ENCODE peak calls at places on chromosomes 12 and 14, in nine cellular contexts. X is posterior cingulate gyrus; U is pancreas; J is H4; E is activated CD4-positive, alpha-beta T cell treated with anti-CD3 and anti-CD28 coated beads, Interleukin-2, amount 50 U/mL, for 24 hours; L is hepatic stellate cell; G is stimulated activated CD4-positive, alpha-beta T cell treated with anti-CD3 and anti-CD28 coated beads, Interleukin-2, amount 100 ng/mL, for 48 hours; V is OCI-M1; W is astrocyte of the spinal cord. R is an unnamed sample.

GRCh38 chr14:20712900-20713299 is 24.3 kb downstream of the ANG start:
- DNase-seq in X (no peak), U (no peak), J (no peak), E (no peak), L (no peak), G (no peak), V (no peak), W (no peak), R (no peak)

GRCh38 chr14:48546996-48547395 is 871.6 kb upstream of the MDGA2 start:
- DNase-seq in X (no peak), U (no peak), J (no peak), E (no peak), L (no peak), G (no peak), V (peak), W (no peak), R (no peak)

GRCh38 chr12:21675096-21675495 is 17.5 kb upstream of the LDHB start:
- DNase-seq in X (no peak), U (no peak), J (no peak), E (no peak), L (no peak), G (no peak), V (no peak), W (no peak), R (no peak)

GRCh38 chr12:106487664-106488063 is 95.1 kb upstream of the RFX4 start:
- DNase-seq in X (no peak), U (no peak), J (no peak), E (no peak), L (no peak), G (no peak), V (peak), W (no peak), R (no peak)

GRCh38 chr12:46451276-46452021 is 78.9 kb upstream of the SLC38A2 start:
- DNase-seq in X (no peak), U (no peak), J (no peak), E (no peak), L (no peak), G (no peak), V (no peak), W (no peak), R (no peak)

GRCh38 chr14:21617614-21618013 is 17.1 kb downstream of the OR10G2 start:
- DNase-seq in X (no peak), U (no peak), J (no peak), E (no peak), L (no peak), G (no peak), V (no peak), W (no peak), R (no peak)

GRCh38 chr12:15701212-15701611 is 88.0 kb downstream of the EPS8 start:
- DNase-seq in X (no peak), U (no peak), J (no peak), E (no peak), L (no peak), G (no peak), V (peak), W (peak), R (peak)

GRCh38 chr14:72549026-72549425 is 344.9 kb downstream of the DPF3 start:
- DNase-seq in X (no peak), U (no peak), J (no peak), E (no peak), L (no peak), G (no peak), V (no peak), W (no peak), R (peak)

GRCh38 chr14:24715239-24715638 is 81.2 kb upstream of the GZMB start:
- DNase-seq in X (no peak), U (no peak), J (no peak), E (no peak), L (no peak), G (no peak), V (no peak), W (no peak), R (no peak)

GRCh38 chr14:22536853-22537338 is 52.1 kb downstream of the DAD1 start:
- DNase-seq in X (no peak), U (no peak), J (peak), E (peak), L (peak), G (peak), V (peak), W (peak), R (peak)

GRCh38 chr14:43587183-43587582 is 919.9 kb downstream of the FSCB start:
- DNase-seq in X (no peak), U (no peak), J (no peak), E (no peak), L (no peak), G (no peak), V (no peak), W (no peak), R (no peak)

GRCh38 chr14:83779266-83779665 is 1750.7 kb upstream of the FLRT2 start:
- DNase-seq in X (no peak), U (no peak), J (peak), E (no peak), L (no peak), G (no peak), V (peak), W (peak), R (no peak)

GRCh38 chr14:50920482-50921225 is 23.6 kb downstream of the PYGL start:
- DNase-seq in X (no peak), U (no peak), J (peak), E (no peak), L (peak), G (no peak), V (no peak), W (peak), R (peak)

GRCh38 chr12:116199160-116199559 is 78.3 kb downstream of the MED13L start:
- DNase-seq in X (no peak), U (no peak), J (no peak), E (no peak), L (no peak), G (no peak), V (no peak), W (no peak), R (no peak)

GRCh38 chr12:130916251-130916911 is 37.3 kb upstream of the ADGRD1 start:
- DNase-seq in X (peak), U (peak), J (peak), E (no peak), L (peak), G (peak), V (peak), W (peak), R (peak)

GRCh38 chr12:119589087-119589486 is 4.5 kb upstream of the TMEM233 start:
- DNase-seq in X (no peak), U (no peak), J (peak), E (no peak), L (no peak), G (no peak), V (peak), W (peak), R (peak)

GRCh38 chr14:37142835-37143499 is 29.4 kb downstream of the SLC25A21 start:
- DNase-seq in X (no peak), U (no peak), J (peak), E (no peak), L (peak), G (no peak), V (peak), W (peak), R (peak)

GRCh38 chr12:89707992-89708792 is 446 bp downstream of the ATP2B1 start:
- DNase-seq in X (peak), U (peak), J (no peak), E (peak), L (peak), G (peak), V (peak), W (peak), R (peak)

GRCh38 chr14:68373847-68374582 is 418.9 kb downstream of the ZFP36L1 start:
- DNase-seq in X (no peak), U (no peak), J (no peak), E (no peak), L (no peak), G (no peak), V (no peak), W (no peak), R (no peak)

GRCh38 chr12:14283489-14284144 is 81.9 kb upstream of the ATF7IP start:
- DNase-seq in X (no peak), U (no peak), J (no peak), E (no peak), L (no peak), G (no peak), V (no peak), W (no peak), R (no peak)

GRCh38 chr14:89598548-89599186 is 181.6 kb upstream of the FOXN3 start:
- DNase-seq in X (no peak), U (no peak), J (no peak), E (no peak), L (no peak), G (no peak), V (peak), W (peak), R (no peak)

GRCh38 chr12:27622436-27623185 is 73.6 kb upstream of the REP15 start:
- DNase-seq in X (no peak), U (no peak), J (no peak), E (no peak), L (no peak), G (no peak), V (no peak), W (no peak), R (no peak)

GRCh38 chr14:40581264-40581663 is 1025.4 kb upstream of the LRFN5 start:
- DNase-seq in X (no peak), U (no peak), J (no peak), E (no peak), L (no peak), G (no peak), V (no peak), W (no peak), R (no peak)

GRCh38 chr14:50319293-50319692 is 7.2 kb downstream of the DMAC2L start:
- DNase-seq in X (no peak), U (no peak), J (no peak), E (no peak), L (no peak), G (no peak), V (no peak), W (no peak), R (no peak)

GRCh38 chr12:120504587-120504986 is 8.7 kb downstream of the DYNLL1 start:
- DNase-seq in X (no peak), U (no peak), J (no peak), E (no peak), L (no peak), G (no peak), V (no peak), W (no peak), R (no peak)

GRCh38 chr12:65685514-65685913 is 138.8 kb upstream of the HMGA2 start:
- DNase-seq in X (no peak), U (no peak), J (peak), E (no peak), L (no peak), G (no peak), V (peak), W (peak), R (peak)

GRCh38 chr12:47875732-47876131 is 29.1 kb downstream of the VDR start:
- DNase-seq in X (no peak), U (no peak), J (no peak), E (no peak), L (no peak), G (no peak), V (no peak), W (no peak), R (no peak)

GRCh38 chr12:121581681-121582439 is 1.0 kb upstream of the KDM2B start:
- DNase-seq in X (no peak), U (no peak), J (peak), E (no peak), L (peak), G (no peak), V (peak), W (peak), R (peak)

GRCh38 chr12:132551271-132552120 is 58.9 kb downstream of the LRCOL1 start:
- DNase-seq in X (no peak), U (no peak), J (no peak), E (no peak), L (no peak), G (no peak), V (no peak), W (no peak), R (no peak)

GRCh38 chr12:750356-751191 is 1.8 kb upstream of the WNK1 start:
- DNase-seq in X (no peak), U (no peak), J (no peak), E (no peak), L (no peak), G (no peak), V (peak), W (no peak), R (no peak)

GRCh38 chr12:45745861-45746277 is 16.4 kb downstream of the ARID2 start:
- DNase-seq in X (no peak), U (no peak), J (peak), E (no peak), L (peak), G (no peak), V (peak), W (peak), R (no peak)

GRCh38 chr12:25648460-25648859 is 95.4 kb upstream of the LMNTD1 start:
- DNase-seq in X (peak), U (no peak), J (peak), E (no peak), L (peak), G (no peak), V (peak), W (peak), R (peak)

GRCh38 chr14:32940066-32940651 is 1.5 kb downstream of the NPAS3 start:
- DNase-seq in X (no peak), U (no peak), J (no peak), E (no peak), L (no peak), G (no peak), V (no peak), W (peak), R (peak)

GRCh38 chr12:7155471-7156034 is 25.4 kb downstream of the CLSTN3 start:
- DNase-seq in X (no peak), U (no peak), J (no peak), E (no peak), L (no peak), G (no peak), V (no peak), W (no peak), R (no peak)